ENCODE peak calls at places on chromosome 15, in six cellular contexts. H is aorta; F is GM23248; O is IMR-90; Q is CD4-positive, alpha-beta T cell; Z is CD8-positive, alpha-beta memory T cell. U is an unnamed sample.

GRCh38 chr15:64636101-64636500 is 139.3 kb downstream of the RBPMS2 start:
- DNase-seq in H (no peak), F (no peak), O (no peak), Q (no peak), Z (no peak), U (no peak)

GRCh38 chr15:29139072-29139471 is 130.6 kb downstream of the NSMCE3 start:
- DNase-seq in H (no peak), F (no peak), O (no peak), Q (no peak), Z (no peak), U (no peak)

GRCh38 chr15:69718916-69719315 is 266.3 kb downstream of the RPLP1 start:
- DNase-seq in H (no peak), F (no peak), O (no peak), Q (no peak), Z (peak), U (peak)

GRCh38 chr15:67010898-67011619 is 54.3 kb upstream of the SMAD3 start:
- DNase-seq in H (no peak), F (no peak), O (peak), Q (no peak), Z (no peak), U (no peak)

GRCh38 chr15:71374607-71375352 is 259.5 kb downstream of the THSD4 start:
- DNase-seq in H (no peak), F (peak), O (peak), Q (no peak), Z (no peak), U (no peak)

GRCh38 chr15:47427463-47427862 is 289.8 kb upstream of the SEMA6D start:
- DNase-seq in H (no peak), F (no peak), O (peak), Q (no peak), Z (no peak), U (no peak)

GRCh38 chr15:58875343-58875742 is 58.1 kb downstream of the SLTM start:
- DNase-seq in H (no peak), F (no peak), O (peak), Q (no peak), Z (no peak), U (no peak)

GRCh38 chr15:89489376-89489775 is 7.0 kb downstream of the RHCG start:
- DNase-seq in H (peak), F (no peak), O (no peak), Q (no peak), Z (no peak), U (no peak)

GRCh38 chr15:87816811-87817210 is 439.7 kb downstream of the NTRK3 start:
- DNase-seq in H (no peak), F (peak), O (peak), Q (no peak), Z (no peak), U (no peak)

GRCh38 chr15:89457086-89457485 is 39.3 kb downstream of the RHCG start:
- DNase-seq in H (peak), F (peak), O (peak), Q (no peak), Z (no peak), U (peak)

GRCh38 chr15:85789496-85789875 is 5.2 kb downstream of the KLHL25 start:
- DNase-seq in H (peak), F (no peak), O (no peak), Q (no peak), Z (no peak), U (no peak)

GRCh38 chr15:81863157-81863556 is 182.7 kb downstream of the MEX3B start:
- DNase-seq in H (no peak), F (peak), O (peak), Q (no peak), Z (no peak), U (no peak)

GRCh38 chr15:36883705-36884355 is 216.5 kb downstream of the MEIS2 start:
- DNase-seq in H (peak), F (peak), O (peak), Q (no peak), Z (peak), U (peak)

GRCh38 chr15:79431636-79432344 is at the start of gene MINAR1:
- DNase-seq in H (peak), F (peak), O (peak), Q (no peak), Z (no peak), U (peak)

GRCh38 chr15:65400760-65401606 is 21.8 kb downstream of the IGDCC4 start:
- DNase-seq in H (peak), F (peak), O (peak), Q (peak), Z (peak), U (peak)

GRCh38 chr15:64647367-64647766 is 128.0 kb downstream of the RBPMS2 start:
- DNase-seq in H (no peak), F (no peak), O (no peak), Q (no peak), Z (no peak), U (no peak)

GRCh38 chr15:70094690-70095311 is 2.9 kb downstream of the TLE3 start:
- DNase-seq in H (no peak), F (peak), O (no peak), Q (no peak), Z (no peak), U (no peak)

GRCh38 chr15:91609231-91609630 is 244.3 kb upstream of the SLCO3A1 start:
- DNase-seq in H (no peak), F (no peak), O (no peak), Q (no peak), Z (no peak), U (no peak)

GRCh38 chr15:70486451-70487379 is 276.6 kb downstream of the UACA start:
- DNase-seq in H (no peak), F (peak), O (peak), Q (peak), Z (peak), U (peak)

GRCh38 chr15:91921821-91922198 is 68.3 kb downstream of the SLCO3A1 start:
- DNase-seq in H (no peak), F (no peak), O (no peak), Q (no peak), Z (no peak), U (no peak)

GRCh38 chr15:46275701-46276100 is 640.9 kb downstream of the SQOR start:
- DNase-seq in H (no peak), F (no peak), O (no peak), Q (no peak), Z (no peak), U (no peak)

GRCh38 chr15:81939604-81940440 is 106.0 kb downstream of the MEX3B start:
- DNase-seq in H (no peak), F (peak), O (peak), Q (no peak), Z (no peak), U (peak)

GRCh38 chr15:68763063-68763462 is 57.6 kb downstream of the ANP32A start:
- DNase-seq in H (no peak), F (no peak), O (no peak), Q (no peak), Z (no peak), U (no peak)

GRCh38 chr15:59555696-59556095 is 55.9 kb upstream of the GCNT3 start:
- DNase-seq in H (no peak), F (peak), O (no peak), Q (no peak), Z (no peak), U (no peak)

GRCh38 chr15:80735344-80735743 is 40.2 kb downstream of the ABHD17C start:
- DNase-seq in H (no peak), F (no peak), O (no peak), Q (no peak), Z (no peak), U (no peak)

GRCh38 chr15:57792729-57793449 is 86.4 kb downstream of the POLR2M start:
- DNase-seq in H (no peak), F (peak), O (no peak), Q (no peak), Z (no peak), U (no peak)

GRCh38 chr15:52558196-52558595 is 10.6 kb downstream of the ARPP19 start:
- DNase-seq in H (no peak), F (peak), O (peak), Q (no peak), Z (peak), U (no peak)

GRCh38 chr15:86611392-86612040 is 531.8 kb downstream of the AGBL1 start:
- DNase-seq in H (no peak), F (no peak), O (no peak), Q (peak), Z (peak), U (no peak)

GRCh38 chr15:93862791-93863190 is 368.6 kb upstream of the MCTP2 start:
- DNase-seq in H (no peak), F (no peak), O (no peak), Q (no peak), Z (no peak), U (peak)
- H3K27ac ChIP-seq in H (no peak), F (no peak), O (no peak), Q (no peak), Z (no peak), U (peak)

GRCh38 chr15:31342781-31343626 is 16.4 kb downstream of the KLF13 start:
- DNase-seq in H (no peak), F (no peak), O (no peak), Q (no peak), Z (no peak), U (no peak)

GRCh38 chr15:31341036-31341435 is 14.4 kb downstream of the KLF13 start:
- DNase-seq in H (no peak), F (no peak), O (no peak), Q (no peak), Z (no peak), U (no peak)

GRCh38 chr15:31343831-31344230 is 17.2 kb downstream of the KLF13 start:
- DNase-seq in H (no peak), F (no peak), O (no peak), Q (no peak), Z (no peak), U (no peak)

GRCh38 chr15:31341501-31342195 is 15.0 kb downstream of the KLF13 start:
- DNase-seq in H (no peak), F (no peak), O (no peak), Q (no peak), Z (peak), U (no peak)

GRCh38 chr15:31342381-31342780 is 15.7 kb downstream of the KLF13 start:
- DNase-seq in H (no peak), F (no peak), O (no peak), Q (no peak), Z (no peak), U (no peak)
- H3K27ac ChIP-seq in H (no peak), F (no peak), O (no peak), Q (peak), Z (peak), U (no peak)

DNA sequence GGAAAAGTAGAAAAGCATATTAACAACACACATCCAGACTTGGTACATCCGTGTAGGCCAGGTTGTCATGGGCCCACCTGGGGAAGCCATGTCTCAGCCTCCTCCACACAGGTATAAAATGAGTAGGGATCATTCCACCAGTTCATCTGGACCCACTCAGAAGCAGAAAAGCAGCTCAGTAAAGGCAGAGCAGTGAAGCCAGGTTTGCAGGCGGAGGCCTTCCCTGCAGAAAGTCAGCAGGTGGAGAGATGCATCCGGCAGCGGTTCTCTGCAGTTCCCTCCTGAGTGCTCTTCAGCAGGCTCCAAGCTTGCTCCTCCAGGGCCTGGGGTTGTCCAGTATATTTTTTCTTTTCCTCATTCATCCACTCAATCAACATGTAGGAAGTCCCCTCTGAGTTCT is 22.1 kb downstream of the LOXL1 start:
- DNase-seq in H (peak), F (no peak), O (no peak), Q (no peak), Z (no peak), U (no peak)
- H3K27ac ChIP-seq in H (no peak), F (no peak), O (no peak), Q (no peak), Z (no peak), U (no peak)

DNA sequence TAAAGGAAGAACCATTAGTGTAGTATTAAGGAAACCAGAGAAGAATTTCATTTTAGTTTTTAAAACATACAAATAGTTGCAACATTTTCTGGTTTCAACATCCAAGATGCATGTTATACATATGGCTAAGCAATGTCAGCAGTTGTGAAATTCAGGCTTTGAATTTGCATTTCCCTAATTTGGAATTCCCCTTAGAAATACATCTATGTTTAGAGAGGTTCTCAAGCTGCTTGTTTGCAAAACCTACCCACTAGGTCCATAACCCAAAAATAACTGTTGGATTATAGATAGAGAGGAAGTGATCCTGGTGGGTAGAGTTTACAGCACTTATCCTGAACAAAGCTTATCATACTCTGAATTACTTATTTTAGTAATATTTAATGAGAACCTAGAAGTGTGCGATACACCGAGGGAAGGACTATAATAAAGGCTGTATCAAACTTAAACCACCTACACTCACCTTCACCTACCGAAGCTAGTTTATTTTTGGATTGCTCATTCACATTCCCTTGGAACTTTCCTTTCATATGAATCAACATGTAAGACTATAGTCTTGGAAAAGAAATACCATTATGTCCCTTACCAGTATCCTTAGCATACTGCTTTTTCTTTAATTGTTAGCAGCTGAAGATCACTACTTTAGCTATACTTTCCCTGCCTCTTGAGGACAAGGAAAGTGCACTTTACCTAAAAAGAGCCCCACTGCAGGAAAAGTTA is 60.6 kb downstream of the CHAC1 start:
- DNase-seq in H (no peak), F (peak), O (peak), Q (no peak), Z (no peak), U (peak)
- H3K27ac ChIP-seq in H (no peak), F (no peak), O (peak), Q (no peak), Z (no peak), U (peak)

DNA sequence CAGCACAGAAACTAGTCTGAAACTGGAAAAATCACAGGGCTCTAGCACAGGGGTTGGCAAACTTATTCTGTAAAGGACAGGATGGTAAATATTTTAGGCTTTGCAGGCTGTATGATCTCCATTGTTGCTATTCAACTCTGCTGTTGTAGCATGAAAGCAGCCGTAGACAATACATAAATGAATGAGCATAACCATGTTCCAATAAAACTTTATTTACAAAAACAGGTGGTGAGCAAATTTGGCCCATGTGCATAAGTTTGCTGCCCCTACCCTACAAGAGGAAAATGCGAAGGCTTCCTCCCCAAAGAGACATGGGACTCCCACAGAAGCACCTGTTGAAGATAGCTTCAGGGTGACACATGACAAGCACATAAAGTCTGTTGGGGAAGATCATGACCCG is 59.2 kb downstream of the SYNM start:
- DNase-seq in H (no peak), F (no peak), O (no peak), Q (no peak), Z (no peak), U (no peak)
- H3K27ac ChIP-seq in H (no peak), F (no peak), O (no peak), Q (no peak), Z (no peak), U (no peak)

DNA sequence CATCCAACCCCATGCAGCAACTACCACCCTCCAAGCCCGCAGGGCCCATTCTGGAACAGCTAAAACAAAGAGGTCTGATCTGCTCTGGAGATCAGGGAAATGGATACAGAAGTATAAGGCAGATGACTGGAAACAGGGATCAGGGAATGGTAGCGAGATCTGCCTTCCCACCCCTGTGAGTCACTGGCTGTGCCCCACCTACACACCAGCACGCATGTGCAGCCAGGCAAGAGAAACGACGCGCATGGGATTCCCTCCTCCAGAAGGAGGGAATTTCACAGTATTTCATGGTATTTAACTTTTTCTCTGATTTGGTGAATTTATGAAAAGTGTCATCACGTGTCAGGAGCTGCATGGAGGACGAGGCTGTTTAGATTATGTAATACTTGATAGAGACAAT is 116.7 kb downstream of the ARRDC4 start:
- DNase-seq in H (no peak), F (peak), O (no peak), Q (no peak), Z (no peak), U (no peak)
- H3K27ac ChIP-seq in H (no peak), F (no peak), O (no peak), Q (no peak), Z (no peak), U (no peak)

GRCh38 chr15:78067328-78068241 is 9.9 kb downstream of the TBC1D2B start:
- DNase-seq in H (no peak), F (peak), O (no peak), Q (no peak), Z (no peak), U (no peak)
- H3K27ac ChIP-seq in H (peak), F (peak), O (peak), Q (peak), Z (no peak), U (peak)

GRCh38 chr15:93066103-93066725 is 22.8 kb downstream of the RGMA start:
- DNase-seq in H (no peak), F (no peak), O (no peak), Q (no peak), Z (no peak), U (no peak)
- H3K27ac ChIP-seq in H (no peak), F (no peak), O (no peak), Q (no peak), Z (no peak), U (no peak)

GRCh38 chr15:50450678-50451077 is 26.5 kb downstream of the USP8 start:
- DNase-seq in H (no peak), F (no peak), O (no peak), Q (no peak), Z (no peak), U (no peak)
- H3K27ac ChIP-seq in H (no peak), F (peak), O (no peak), Q (no peak), Z (no peak), U (no peak)

GRCh38 chr15:43915820-43916660 is 89.2 kb downstream of the WDR76 start:
- DNase-seq in H (no peak), F (no peak), O (no peak), Q (no peak), Z (no peak), U (no peak)
- H3K27ac ChIP-seq in H (no peak), F (no peak), O (no peak), Q (no peak), Z (no peak), U (no peak)